ENCODE peak calls at places on chromosomes 16 and 17, in eight cellular contexts. R, T, P, W, B, K, I and M are unnamed samples.

GRCh38 chr16:48676836-48677235 is 66.9 kb upstream of the N4BP1 start:
- DNase-seq in R (no peak), T (no peak), P (no peak), W (no peak), B (no peak), K (no peak), I (no peak), M (no peak)

GRCh38 chr16:2786061-2786825 is 1.1 kb downstream of the PRSS33 start:
- DNase-seq in R (no peak), T (no peak), P (no peak), W (no peak), B (no peak), K (no peak), I (peak), M (no peak)

GRCh38 chr16:84218176-84218776 is 21.5 kb downstream of the KCNG4 start:
- DNase-seq in R (no peak), T (no peak), P (no peak), W (no peak), B (no peak), K (no peak), I (no peak), M (no peak)

GRCh38 chr17:6040473-6040872 is 29.7 kb upstream of the WSCD1 start:
- DNase-seq in R (no peak), T (no peak), P (no peak), W (no peak), B (no peak), K (no peak), I (no peak), M (no peak)

GRCh38 chr17:42521036-42521435 is 15.0 kb upstream of the NAGLU start:
- DNase-seq in R (no peak), T (no peak), P (no peak), W (no peak), B (no peak), K (no peak), I (no peak), M (no peak)

GRCh38 chr16:69927056-69927757 is 23.9 kb upstream of the CLEC18A start:
- DNase-seq in R (peak), T (no peak), P (peak), W (no peak), B (peak), K (no peak), I (no peak), M (peak)

GRCh38 chr16:71412270-71413160 is 29.3 kb downstream of the TLE7 start:
- DNase-seq in R (peak), T (peak), P (peak), W (peak), B (peak), K (peak), I (peak), M (peak)

GRCh38 chr16:28205974-28206373 is 5.8 kb downstream of the XPO6 start:
- DNase-seq in R (no peak), T (no peak), P (no peak), W (no peak), B (no peak), K (no peak), I (no peak), M (no peak)

GRCh38 chr16:26905336-26905735 is 161.4 kb upstream of the C16orf82 start:
- DNase-seq in R (no peak), T (no peak), P (no peak), W (no peak), B (no peak), K (no peak), I (no peak), M (no peak)